ENCODE peak calls at places on chromosome 21, in ten cellular contexts. X is activated T-helper 1 cell treated with Interleukin-2 at 50 U/mL for 16 hours; D is WTC11; Q is stimulated activated CD4-positive, alpha-beta T cell treated with anti-CD3 and anti-CD28 coated beads, Interleukin-15, amount 100 ng/mL, for 1 hour; E is ACHN; M is posterior cingulate gyrus; K is right cardiac atrium; P is GM23338; I is Panc1; Z is heart right ventricle. W is an unnamed sample.

GRCh38 chr21:45103966-45104520 is 29.7 kb downstream of the ADARB1 start:
- DNase-seq in X (no peak), D (no peak), Q (no peak), E (no peak), M (no peak), K (no peak), P (no peak), I (no peak), Z (no peak), W (no peak)

GRCh38 chr21:37198989-37199924 is 67.9 kb downstream of the VPS26C start:
- DNase-seq in X (no peak), D (no peak), Q (no peak), E (no peak), M (no peak), K (no peak), P (no peak), I (peak), Z (no peak), W (peak)

GRCh38 chr21:43699933-43700599 is 18.9 kb upstream of the PDXK start:
- DNase-seq in X (no peak), D (no peak), Q (no peak), E (no peak), M (peak), K (no peak), P (no peak), I (no peak), Z (no peak), W (no peak)

GRCh38 chr21:45972716-45973474 is 8.7 kb upstream of the COL6A1 start:
- DNase-seq in X (no peak), D (no peak), Q (no peak), E (no peak), M (no peak), K (peak), P (peak), I (no peak), Z (peak), W (peak)

GRCh38 chr21:18970416-18970815 is 566.8 kb upstream of the TMPRSS15 start:
- DNase-seq in X (no peak), D (no peak), Q (no peak), E (no peak), M (no peak), K (no peak), P (no peak), I (no peak), Z (no peak), W (no peak)

GRCh38 chr21:42547001-42547905 is 33.6 kb downstream of the SLC37A1 start:
- DNase-seq in X (no peak), D (no peak), Q (no peak), E (no peak), M (peak), K (no peak), P (no peak), I (no peak), Z (no peak), W (no peak)

GRCh38 chr21:37712204-37712934 is 203.9 kb downstream of the KCNJ6 start:
- DNase-seq in X (no peak), D (peak), Q (no peak), E (peak), M (peak), K (peak), P (peak), I (peak), Z (peak), W (peak)

GRCh38 chr21:33021150-33021549 is 4.6 kb upstream of the OLIG2 start:
- DNase-seq in X (no peak), D (no peak), Q (no peak), E (no peak), M (no peak), K (no peak), P (no peak), I (no peak), Z (no peak), W (no peak)

GRCh38 chr21:18722193-18722592 is 318.6 kb upstream of the TMPRSS15 start:
- DNase-seq in X (no peak), D (no peak), Q (no peak), E (no peak), M (no peak), K (no peak), P (no peak), I (no peak), Z (no peak), W (no peak)

GRCh38 chr21:16420086-16420724 is 690.4 kb downstream of the USP25 start:
- DNase-seq in X (no peak), D (no peak), Q (no peak), E (no peak), M (peak), K (peak), P (no peak), I (no peak), Z (no peak), W (peak)

GRCh38 chr21:43697758-43698643 is 20.9 kb upstream of the PDXK start:
- DNase-seq in X (no peak), D (no peak), Q (no peak), E (no peak), M (no peak), K (no peak), P (no peak), I (no peak), Z (no peak), W (no peak)

GRCh38 chr21:39984613-39985012 is 117.4 kb downstream of the PCP4 start:
- DNase-seq in X (no peak), D (no peak), Q (no peak), E (no peak), M (no peak), K (no peak), P (no peak), I (no peak), Z (no peak), W (no peak)

GRCh38 chr21:27954806-27955205 is 987.9 kb upstream of the ADAMTS5 start:
- DNase-seq in X (no peak), D (no peak), Q (no peak), E (no peak), M (no peak), K (no peak), P (peak), I (no peak), Z (no peak), W (no peak)

GRCh38 chr21:29190920-29191319 is 60.5 kb downstream of the MAP3K7CL start:
- DNase-seq in X (no peak), D (no peak), Q (no peak), E (no peak), M (no peak), K (peak), P (no peak), I (no peak), Z (no peak), W (no peak)

GRCh38 chr21:44653656-44654575 is 543 bp downstream of the KRTAP12-4 start:
- DNase-seq in X (peak), D (no peak), Q (no peak), E (no peak), M (no peak), K (no peak), P (no peak), I (no peak), Z (no peak), W (no peak)

GRCh38 chr21:25850126-25850831 is 115.5 kb downstream of the GABPA start:
- DNase-seq in X (no peak), D (no peak), Q (no peak), E (no peak), M (no peak), K (no peak), P (no peak), I (no peak), Z (no peak), W (no peak)

GRCh38 chr21:20329636-20330035 is 668.6 kb upstream of the NCAM2 start:
- DNase-seq in X (no peak), D (no peak), Q (no peak), E (no peak), M (no peak), K (no peak), P (no peak), I (no peak), Z (no peak), W (no peak)

GRCh38 chr21:45545236-45545570 is 3.0 kb upstream of the SLC19A1 start:
- DNase-seq in X (no peak), D (no peak), Q (no peak), E (no peak), M (no peak), K (no peak), P (no peak), I (no peak), Z (no peak), W (no peak)

GRCh38 chr21:17607684-17608083 is 5.0 kb downstream of the BTG3 start:
- DNase-seq in X (no peak), D (no peak), Q (no peak), E (no peak), M (no peak), K (no peak), P (no peak), I (no peak), Z (no peak), W (no peak)

GRCh38 chr21:26169611-26170470 is 729 bp downstream of the APP start:
- DNase-seq in X (peak), D (peak), Q (peak), E (peak), M (peak), K (peak), P (peak), I (no peak), Z (peak), W (peak)

GRCh38 chr21:46622226-46622625 is 13.2 kb upstream of the PRMT2 start:
- DNase-seq in X (no peak), D (no peak), Q (no peak), E (no peak), M (peak), K (no peak), P (peak), I (no peak), Z (no peak), W (no peak)

GRCh38 chr21:21383126-21383525 is 384.9 kb downstream of the NCAM2 start:
- DNase-seq in X (no peak), D (no peak), Q (no peak), E (no peak), M (no peak), K (no peak), P (no peak), I (no peak), Z (no peak), W (peak)

GRCh38 chr21:33947451-33948095 is 32.0 kb upstream of the ATP5PO start:
- DNase-seq in X (peak), D (peak), Q (peak), E (peak), M (peak), K (peak), P (peak), I (peak), Z (peak), W (peak)

GRCh38 chr21:33969600-33969999 is 54.0 kb upstream of the ATP5PO start:
- DNase-seq in X (no peak), D (no peak), Q (no peak), E (no peak), M (no peak), K (no peak), P (no peak), I (no peak), Z (no peak), W (no peak)

GRCh38 chr21:28421716-28422480 is 570.8 kb downstream of the LTN1 start:
- DNase-seq in X (no peak), D (no peak), Q (no peak), E (no peak), M (no peak), K (no peak), P (no peak), I (no peak), Z (no peak), W (no peak)

GRCh38 chr21:45186709-45187108 is 101.0 kb downstream of the POFUT2 start:
- DNase-seq in X (no peak), D (no peak), Q (no peak), E (no peak), M (no peak), K (no peak), P (no peak), I (no peak), Z (no peak), W (no peak)

GRCh38 chr21:44423312-44423821 is 31.9 kb upstream of the LRRC3 start:
- DNase-seq in X (no peak), D (no peak), Q (no peak), E (no peak), M (peak), K (no peak), P (no peak), I (no peak), Z (no peak), W (no peak)

GRCh38 chr21:43211085-43212071 is 42.6 kb downstream of the CRYAA start:
- DNase-seq in X (no peak), D (peak), Q (no peak), E (no peak), M (no peak), K (peak), P (peak), I (no peak), Z (peak), W (no peak)

GRCh38 chr21:42539342-42539741 is 25.7 kb downstream of the SLC37A1 start:
- DNase-seq in X (no peak), D (no peak), Q (no peak), E (no peak), M (peak), K (no peak), P (no peak), I (no peak), Z (no peak), W (no peak)

GRCh38 chr21:31204801-31205200 is 139.3 kb downstream of the TIAM1 start:
- DNase-seq in X (no peak), D (no peak), Q (no peak), E (no peak), M (no peak), K (no peak), P (no peak), I (no peak), Z (no peak), W (no peak)

GRCh38 chr21:39568380-39568779 is 44.4 kb upstream of the B3GALT5 start:
- DNase-seq in X (no peak), D (no peak), Q (no peak), E (peak), M (no peak), K (no peak), P (no peak), I (no peak), Z (no peak), W (no peak)